ENCODE peak calls at places on chromosomes 16 and 17, in ten cellular contexts. W is MCF 10A; N is GM23338; X is astrocyte of the spinal cord; F is cardiac fibroblast; R is endothelial cell of umbilical vein; Q is activated CD8-positive, alpha-beta T cell treated with anti-CD3 and anti-CD28 coated beads for 36 hours; B is GM06990; L is endodermal cell; V is AG04450. C is an unnamed sample.

GRCh38 chr16:11178424-11178823 is 77.6 kb downstream of the SOCS1 start:
- DNase-seq in V (no peak), X (no peak), B (no peak), R (no peak), F (no peak), L (no peak), N (no peak), W (no peak), Q (no peak), C (peak; percentile 75)

GRCh38 chr16:70163596-70163995 is 10.0 kb upstream of the CLEC18C start:
- DNase-seq in V (no peak), X (no peak), W (no peak), L (no peak), B (no peak), R (no peak), Q (no peak), F (no peak), N (no peak), C (no peak)

GRCh38 chr16:15949210-15950166 is at the start of gene ABCC1:
- DNase-seq in F (peak; percentile 39), X (no peak), B (peak; percentile 65), W (no peak), R (peak; percentile 39), N (peak; percentile 69), L (peak; percentile 77), Q (peak; percentile 82), V (no peak), C (peak; percentile 56)

GRCh38 chr17:62665599-62665998 is 38.1 kb downstream of the MRC2 start:
- DNase-seq in F (no peak), N (no peak), R (no peak), L (peak; percentile 37), W (no peak), X (no peak), V (no peak), B (no peak), Q (no peak), C (no peak)

GRCh38 chr16:65697061-65697460 is 575.2 kb upstream of the CDH11 start:
- DNase-seq in V (no peak), N (no peak), W (no peak), X (no peak), L (no peak), B (no peak), R (no peak), F (peak; percentile 57), Q (no peak), C (no peak)

GRCh38 chr17:68246271-68247028 is 1.4 kb upstream of the AMZ2 start:
- DNase-seq in X (no peak), N (peak; percentile 28), L (no peak), F (no peak), V (no peak), W (no peak), B (no peak), Q (no peak), R (no peak), C (no peak)

GRCh38 chr17:81710514-81711308 is 1.4 kb upstream of the SLC25A10 start:
- DNase-seq in V (no peak), F (peak; percentile 41), N (no peak), B (peak; percentile 36), L (peak; percentile 79), R (no peak), Q (peak; percentile 46), W (no peak), X (no peak), C (peak; percentile 49)

GRCh38 chr17:8248751-8249607 is at the start of gene PFAS:
- DNase-seq in B (peak; percentile 98), F (peak; percentile 92), L (peak; percentile 98), W (peak; percentile 92), N (peak; percentile 97), X (peak; percentile 90), Q (peak; percentile 98), V (peak; percentile 74), R (peak; percentile 90), C (peak; percentile 100)

GRCh38 chr17:19958023-19958422 is 19.6 kb downstream of the AKAP10 start:
- DNase-seq in N (peak; percentile 64), V (peak; percentile 76), F (peak; percentile 82), X (peak; percentile 92), W (peak; percentile 54), Q (no peak), B (no peak), R (peak; percentile 91), L (peak; percentile 83), C (no peak)

GRCh38 chr16:81586976-81587625 is 142.5 kb downstream of the CMIP start:
- DNase-seq in Q (no peak), W (no peak), N (no peak), F (no peak), X (no peak), L (no peak), R (no peak), V (no peak), B (no peak), C (no peak)

GRCh38 chr17:52653014-52653413 is 494.5 kb upstream of the CA10 start:
- DNase-seq in X (no peak), W (no peak), F (no peak), B (no peak), L (no peak), R (no peak), N (no peak), V (no peak), Q (no peak), C (no peak)

GRCh38 chr16:50600582-50601283 is 52.5 kb downstream of the NKD1 start:
- DNase-seq in N (no peak), W (no peak), L (no peak), R (no peak), Q (no peak), F (no peak), X (no peak), B (no peak), V (no peak), C (no peak)

GRCh38 chr17:82740906-82741759 is 5.7 kb downstream of the FN3K start:
- DNase-seq in N (peak; percentile 17), V (no peak), W (peak; percentile 30), B (no peak), X (no peak), R (no peak), F (no peak), L (no peak), Q (no peak), C (no peak)

GRCh38 chr16:8853150-8853549 is 15.7 kb downstream of the CARHSP1 start:
- DNase-seq in B (no peak), V (no peak), L (no peak), F (no peak), Q (no peak), R (no peak), W (no peak), X (no peak), N (no peak), C (no peak)

GRCh38 chr17:38322156-38322779 is 21.5 kb downstream of the GPR179 start:
- DNase-seq in V (no peak), F (peak; percentile 62), X (peak; percentile 42), W (peak; percentile 68), R (no peak), B (no peak), N (peak; percentile 82), Q (peak; percentile 83), L (peak; percentile 93), C (no peak)

GRCh38 chr17:31499771-31500554 is 108.5 kb downstream of the RAB11FIP4 start:
- DNase-seq in Q (peak; percentile 81), B (no peak), R (no peak), W (peak; percentile 38), N (peak; percentile 80), V (no peak), L (peak; percentile 84), X (peak; percentile 47), F (peak; percentile 40), C (peak; percentile 81)

GRCh38 chr16:81832801-81833547 is 53.9 kb downstream of the PLCG2 start:
- DNase-seq in L (no peak), F (no peak), W (no peak), B (no peak), R (no peak), N (no peak), X (no peak), V (no peak), Q (no peak), C (no peak)

GRCh38 chr16:27366687-27367462 is 35.1 kb upstream of the IL21R start:
- DNase-seq in N (no peak), R (peak; percentile 26), F (peak; percentile 30), L (no peak), W (no peak), B (no peak), Q (peak; percentile 49), X (no peak), V (no peak), C (no peak)

DNA sequence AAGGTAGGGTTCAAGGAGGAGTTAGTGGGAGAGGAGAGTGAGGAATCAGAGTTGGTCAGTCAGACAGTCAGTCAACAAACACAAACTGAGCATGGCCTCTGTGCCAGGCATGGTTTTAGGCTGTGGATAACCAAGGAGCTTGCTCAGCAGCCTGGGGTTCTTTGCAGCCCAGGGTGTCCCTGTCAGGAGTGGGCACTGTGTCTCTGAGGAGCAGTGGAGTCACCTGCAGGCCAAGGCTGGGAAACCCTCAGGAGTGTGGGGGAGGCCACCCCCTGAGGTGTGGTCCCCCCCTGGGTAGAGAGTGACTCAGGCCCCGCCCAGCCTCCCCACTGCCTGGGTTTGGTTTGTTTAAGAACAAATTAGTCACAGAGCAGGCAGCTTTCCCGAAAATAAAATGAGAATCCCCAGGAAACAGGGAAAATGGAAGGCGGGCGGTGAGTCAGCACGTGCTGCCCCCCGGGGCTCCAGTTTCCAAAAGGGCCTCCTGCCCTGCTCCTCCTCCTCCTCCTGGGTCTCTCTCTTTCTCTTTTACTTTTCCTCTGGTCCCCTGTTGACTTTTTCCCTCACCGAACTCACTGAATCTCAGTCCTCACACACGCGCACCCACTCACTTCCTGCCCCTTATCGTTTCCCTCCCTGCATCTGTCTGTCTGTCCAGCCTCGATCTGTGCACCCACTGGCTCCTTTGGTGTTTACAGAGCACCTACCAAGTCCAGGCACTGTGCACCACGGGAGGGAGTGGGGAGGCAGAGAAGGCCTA is 44.3 kb downstream of the SOCS3 start:
- DNase-seq in R (peak; percentile 76), X (peak; percentile 98), V (peak; percentile 70), L (peak; percentile 86), W (peak; percentile 97), F (peak; percentile 94), N (peak; percentile 35), Q (peak; percentile 77), B (no peak), C (peak; percentile 89)
- TF ChIP-seq CTCF in R (no peak), X (peak; percentile 7), V (no peak), L (peak; percentile 26), W (no peak), F (peak; percentile 11), N (peak; percentile 3), Q (no peak), B (no peak), C (no peak)

GRCh38 chr17:21452377-21453143 is 76.4 kb downstream of the KCNJ12 start:
- DNase-seq in X (peak; percentile 67), F (peak; percentile 84), N (peak; percentile 82), W (peak; percentile 12), V (peak; percentile 41), Q (peak; percentile 54), L (peak; percentile 86), B (no peak), R (peak; percentile 51), C (peak; percentile 71)
- TF ChIP-seq CTCF in X (peak; percentile 76), F (peak; percentile 60), N (peak; percentile 78), W (peak; percentile 5), V (peak; percentile 74), Q (peak; percentile 72), L (peak; percentile 89), B (peak; percentile 48), R (peak; percentile 49), C (peak; percentile 43)

GRCh38 chr17:70345061-70345460 is 175.7 kb downstream of the KCNJ2 start:
- DNase-seq in L (no peak), N (no peak), Q (no peak), X (no peak), V (no peak), R (no peak), W (no peak), B (no peak), F (no peak), C (no peak)
- TF ChIP-seq CTCF in L (no peak), N (no peak), Q (no peak), X (no peak), V (no peak), R (no peak), W (no peak), B (no peak), F (no peak), C (no peak)

GRCh38 chr17:9802294-9802693 is 10.9 kb upstream of the DHRS7C start:
- DNase-seq in L (no peak), B (no peak), Q (no peak), N (no peak), R (no peak), V (no peak), W (peak; percentile 86), X (peak; percentile 1), F (no peak), C (no peak)
- TF ChIP-seq CTCF in L (no peak), B (no peak), Q (no peak), N (no peak), R (no peak), V (no peak), W (no peak), X (no peak), F (no peak), C (no peak)